ENCODE peak calls at places on chromosome 20, in four cellular contexts. J, N, U and A are unnamed samples.

GRCh38 chr20:63664861-63665594 is 6.9 kb downstream of the RTEL1 start:
- DNase-seq in J (no peak), N (peak), U (no peak), A (no peak)

GRCh38 chr20:55919319-55919718 is 86.0 kb downstream of the CBLN4 start:
- DNase-seq in J (no peak), N (no peak), U (no peak), A (no peak)

GRCh38 chr20:47493175-47493953 is 8.3 kb upstream of the NCOA3 start:
- DNase-seq in J (peak), N (peak), U (no peak), A (peak)

GRCh38 chr20:59526242-59527225 is 77.8 kb upstream of the PHACTR3 start:
- DNase-seq in J (no peak), N (peak), U (no peak), A (peak)

GRCh38 chr20:63826753-63827152 is 4.3 kb downstream of the ZBTB46 start:
- DNase-seq in J (no peak), N (no peak), U (no peak), A (no peak)

GRCh38 chr20:4532772-4533171 is 188.9 kb upstream of the PRND start:
- DNase-seq in J (no peak), N (no peak), U (no peak), A (no peak)

GRCh38 chr20:11260611-11261010 is 586.8 kb upstream of the JAG1 start:
- DNase-seq in J (no peak), N (no peak), U (no peak), A (no peak)

GRCh38 chr20:54172856-54173652 is 732 bp downstream of the CYP24A1 start:
- DNase-seq in J (no peak), N (peak), U (no peak), A (no peak)

GRCh38 chr20:9287826-9288225 is 218.9 kb downstream of the PLCB4 start:
- DNase-seq in J (no peak), N (no peak), U (no peak), A (no peak)

GRCh38 chr20:63791497-63792156 is 39.4 kb downstream of the ZBTB46 start:
- DNase-seq in J (no peak), N (no peak), U (no peak), A (no peak)

GRCh38 chr20:37364927-37365272 is 19.0 kb downstream of the SRC start:
- DNase-seq in J (no peak), N (no peak), U (no peak), A (no peak)

GRCh38 chr20:59082077-59082740 is 39.6 kb upstream of the PRELID3B start:
- DNase-seq in J (peak), N (no peak), U (no peak), A (peak)

GRCh38 chr20:8132632-8133587 is 844 bp downstream of the PLCB1 start:
- DNase-seq in J (no peak), N (no peak), U (no peak), A (no peak)

GRCh38 chr20:59657459-59658046 is 53.2 kb downstream of the PHACTR3 start:
- DNase-seq in J (no peak), N (no peak), U (no peak), A (no peak)

GRCh38 chr20:63292292-63292701 is 689 bp upstream of the COL20A1 start:
- DNase-seq in J (no peak), N (no peak), U (no peak), A (no peak)

GRCh38 chr20:43766395-43766794 is 39.6 kb upstream of the GTSF1L start:
- DNase-seq in J (no peak), N (no peak), U (no peak), A (no peak)

GRCh38 chr20:62320581-62321354 is 18.0 kb downstream of the ADRM1 start:
- DNase-seq in J (peak), N (peak), U (no peak), A (no peak)

GRCh38 chr20:37755665-37756064 is 61.8 kb downstream of the CTNNBL1 start:
- DNase-seq in J (peak), N (peak), U (no peak), A (no peak)

GRCh38 chr20:54103067-54103761 is 32.8 kb upstream of the BCAS1 start:
- DNase-seq in J (peak), N (peak), U (no peak), A (peak)

GRCh38 chr20:20318318-20319161 is 49.4 kb upstream of the INSM1 start:
- DNase-seq in J (no peak), N (no peak), U (no peak), A (no peak)

GRCh38 chr20:19962958-19963357 is 54.2 kb upstream of the NAA20 start:
- DNase-seq in J (no peak), N (no peak), U (no peak), A (no peak)

GRCh38 chr20:38113401-38114325 is 51.4 kb downstream of the TGM2 start:
- DNase-seq in J (peak), N (no peak), U (no peak), A (peak)

GRCh38 chr20:19376451-19376971 is 164.1 kb downstream of the SLC24A3 start:
- DNase-seq in J (no peak), N (no peak), U (no peak), A (no peak)

GRCh38 chr20:23752481-23753193 is 1.9 kb upstream of the CST1 start:
- DNase-seq in J (no peak), N (no peak), U (no peak), A (no peak)

GRCh38 chr20:59043698-59044097 is 1.1 kb upstream of the PRELID3B start:
- DNase-seq in J (no peak), N (no peak), U (no peak), A (no peak)

GRCh38 chr20:58583141-58583540 is 67.9 kb upstream of the APCDD1L start:
- DNase-seq in J (no peak), N (no peak), U (no peak), A (no peak)

GRCh38 chr20:62160876-62161275 is 17.3 kb downstream of the SS18L1 start:
- DNase-seq in J (no peak), N (no peak), U (no peak), A (no peak)

GRCh38 chr20:23145281-23145700 is 59.2 kb upstream of the CD93 start:
- DNase-seq in J (no peak), N (no peak), U (no peak), A (no peak)

GRCh38 chr20:63534831-63535651 is 2.1 kb downstream of the PTK6 start:
- DNase-seq in J (no peak), N (no peak), U (no peak), A (no peak)

GRCh38 chr20:31666258-31667042 is 28.7 kb downstream of the COX4I2 start:
- DNase-seq in J (peak), N (no peak), U (no peak), A (no peak)

GRCh38 chr20:21702553-21703467 is 2.7 kb upstream of the PAX1 start:
- DNase-seq in J (peak), N (peak), U (no peak), A (peak)

GRCh38 chr20:64077876-64078551 is 1.3 kb downstream of the RGS19 start:
- DNase-seq in J (no peak), N (no peak), U (no peak), A (no peak)

GRCh38 chr20:41748756-41749582 is 130.8 kb upstream of the CHD6 start:
- DNase-seq in J (peak), N (peak), U (no peak), A (no peak)

GRCh38 chr20:38985603-38986170 is 23.5 kb downstream of the DHX35 start:
- DNase-seq in J (no peak), N (no peak), U (peak), A (peak)

GRCh38 chr20:11452326-11452725 is 465.4 kb upstream of the BTBD3 start:
- DNase-seq in J (no peak), N (no peak), U (no peak), A (no peak)

GRCh38 chr20:50305636-50306477 is 115.2 kb downstream of the CEBPB start:
- DNase-seq in J (no peak), N (peak), U (no peak), A (peak)

GRCh38 chr20:16902657-16903056 is 154.5 kb downstream of the OTOR start:
- DNase-seq in J (no peak), N (no peak), U (no peak), A (no peak)
- TF ChIP-seq FOXM1 in J (no peak), N (no peak), U (no peak), A (no peak)

GRCh38 chr20:35478804-35479472 is 23.5 kb downstream of the CEP250 start:
- DNase-seq in J (no peak), N (no peak), U (no peak), A (peak)
- TF ChIP-seq CHD2 in J (no peak), N (no peak), U (no peak), A (peak)

DNA sequence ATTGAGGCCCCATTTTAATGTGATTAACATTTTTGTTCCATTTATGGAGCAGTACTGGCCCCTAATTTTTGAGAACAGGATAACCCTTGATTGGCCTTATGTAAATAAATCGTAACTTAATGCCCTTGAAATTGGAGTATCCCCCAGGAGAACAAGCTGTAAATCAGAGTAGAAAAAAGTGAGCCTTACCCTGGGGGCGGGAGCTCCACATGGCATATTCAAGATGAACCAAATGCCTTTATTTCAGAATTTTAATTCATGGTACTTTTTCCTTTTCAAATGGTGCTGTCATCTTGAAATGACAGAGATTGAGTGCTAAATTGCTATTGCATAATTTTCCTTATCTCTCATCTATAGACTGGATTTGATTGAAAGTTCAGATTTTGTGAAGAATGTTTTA is 809.5 kb upstream of the FLRT3 start:
- DNase-seq in J (no peak), N (peak), U (no peak), A (no peak)
- TF ChIP-seq FOXM1 in J (no peak), N (no peak), U (no peak), A (no peak)

DNA sequence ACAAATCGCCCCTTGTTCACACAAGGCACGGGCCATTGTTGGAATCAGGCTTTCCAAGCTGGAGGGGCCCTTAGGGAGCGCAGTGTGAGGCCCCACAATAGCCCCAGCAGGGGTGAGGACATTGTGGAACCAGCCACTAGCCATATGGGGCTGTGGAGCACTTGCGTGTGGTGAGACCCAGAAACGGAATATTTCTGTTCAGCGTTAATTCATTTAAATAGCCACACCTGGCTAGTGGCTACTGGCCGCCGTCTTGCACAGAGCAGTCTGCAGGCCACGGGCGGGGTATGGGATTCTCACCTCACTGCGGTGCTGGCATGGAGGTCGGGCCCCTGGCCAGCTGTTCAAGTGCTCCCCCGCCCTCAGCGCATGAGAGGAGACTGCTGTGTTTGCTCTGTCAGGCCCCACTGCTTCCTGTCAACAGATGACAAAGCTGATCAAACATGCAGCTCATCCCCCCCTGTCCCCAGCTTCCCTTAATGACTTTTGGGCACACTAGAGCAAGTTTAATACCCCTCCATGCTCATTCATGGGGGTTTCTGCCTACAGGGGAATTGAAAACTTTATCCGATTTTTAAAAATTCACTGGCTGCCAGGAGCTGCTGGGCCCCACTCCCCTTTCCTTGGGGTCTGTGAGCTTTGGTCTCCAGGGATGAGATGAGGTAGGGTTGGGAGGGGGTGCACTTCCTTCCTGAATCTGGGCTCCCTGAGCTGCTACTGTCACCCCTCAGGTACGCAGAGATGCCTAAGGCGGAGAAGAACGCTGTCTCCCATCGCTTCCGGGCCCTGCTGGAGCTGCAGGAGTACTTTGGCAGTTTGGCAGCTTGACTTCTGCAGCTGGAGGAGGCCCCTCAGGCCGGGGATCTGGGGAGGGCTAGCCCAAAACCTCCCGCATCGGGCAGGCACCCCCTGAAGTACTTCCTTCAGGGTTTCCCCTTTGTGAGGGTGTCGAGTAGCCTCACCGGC is 13.6 kb downstream of the ITPA start:
- DNase-seq in J (no peak), N (no peak), U (no peak), A (peak)
- TF ChIP-seq CHD2 in J (no peak), N (no peak), U (no peak), A (no peak)